ENCODE peak calls at places on chromosomes 1 and 21, in nine cellular contexts. V, Y, U, K, J, L, T, C and P are unnamed samples.
A peak's percentile ranks its signal among the peaks of the same experiment; 100 is the strongest.

GRCh38 chr1:185645201-185645640 is 89.0 kb upstream of the HMCN1 start:
- DNase-seq in V (no peak), Y (no peak), U (no peak), K (no peak), J (no peak), L (no peak), T (peak; percentile 14), C (no peak), P (peak; percentile 33)

GRCh38 chr1:180925471-180926051 is 12.9 kb downstream of the KIAA1614 start:
- DNase-seq in V (no peak), Y (no peak), U (no peak), K (no peak), J (no peak), L (no peak), T (no peak), C (no peak), P (no peak)

GRCh38 chr1:87330201-87330953 is 1.7 kb downstream of the LMO4 start:
- DNase-seq in V (peak; percentile 62), Y (peak; percentile 36), U (peak; percentile 74), K (no peak), J (no peak), L (peak; percentile 53), T (peak; percentile 39), C (no peak), P (no peak)

GRCh38 chr1:3680488-3681230 is 28.3 kb downstream of the TP73 start:
- DNase-seq in V (no peak), Y (no peak), U (peak; percentile 57), K (no peak), J (no peak), L (no peak), T (no peak), C (no peak), P (no peak)

GRCh38 chr21:35984654-35985366 is 75.5 kb downstream of the SETD4 start:
- DNase-seq in V (no peak), Y (no peak), U (no peak), K (no peak), J (no peak), L (no peak), T (no peak), C (no peak), P (no peak)

GRCh38 chr21:41715649-41716321 is 51.1 kb downstream of the RIPK4 start:
- DNase-seq in V (no peak), Y (no peak), U (peak; percentile 72), K (no peak), J (peak; percentile 61), L (no peak), T (no peak), C (no peak), P (no peak)

GRCh38 chr1:2871246-2871815 is 69.8 kb upstream of the TTC34 start:
- DNase-seq in V (no peak), Y (no peak), U (no peak), K (no peak), J (no peak), L (no peak), T (peak; percentile 1), C (no peak), P (no peak)

GRCh38 chr1:90175490-90176157 is 180.7 kb downstream of the ZNF326 start:
- DNase-seq in V (peak; percentile 7), Y (no peak), U (no peak), K (no peak), J (no peak), L (no peak), T (peak; percentile 51), C (no peak), P (no peak)

GRCh38 chr1:174884001-174884400 is 115.7 kb upstream of the CACYBP start:
- DNase-seq in V (no peak), Y (no peak), U (no peak), K (no peak), J (no peak), L (no peak), T (no peak), C (no peak), P (no peak)

GRCh38 chr1:183030053-183030452 is 6.8 kb downstream of the LAMC1 start:
- DNase-seq in V (peak; percentile 88), Y (no peak), U (no peak), K (no peak), J (no peak), L (no peak), T (peak; percentile 77), C (no peak), P (no peak)

GRCh38 chr1:200269256-200269655 is 140.6 kb downstream of the ZNF281 start:
- DNase-seq in V (no peak), Y (no peak), U (no peak), K (no peak), J (no peak), L (no peak), T (no peak), C (no peak), P (no peak)

GRCh38 chr1:62208970-62209369 is 14.3 kb downstream of the L1TD1 start:
- DNase-seq in V (no peak), Y (no peak), U (peak; percentile 12), K (no peak), J (no peak), L (no peak), T (no peak), C (no peak), P (no peak)